ENCODE peak calls at places on chromosome 1, in six cellular contexts. One of them, this sample, is unnamed.

GRCh38 chr1:73910466-73910865 is 287.5 kb downstream of the LRRIQ3 start:
- DNase-seq in HL-60: no peak
- DNase-seq in AG04450: no peak
- DNase-seq in iPS DF 6.9: no peak
- DNase-seq in A549: no peak
- DNase-seq in fibroblast of lung: no peak
- DNase-seq in this sample: no peak

GRCh38 chr1:240073097-240073496 is 18.6 kb upstream of the FMN2 start:
- DNase-seq in HL-60: no peak
- DNase-seq in AG04450: no peak
- DNase-seq in iPS DF 6.9: no peak
- DNase-seq in A549: no peak
- DNase-seq in fibroblast of lung: no peak
- DNase-seq in this sample: no peak

GRCh38 chr1:181189691-181190361 is 101.3 kb downstream of the IER5 start:
- DNase-seq in HL-60: peak
- DNase-seq in AG04450: no peak
- DNase-seq in iPS DF 6.9: peak
- DNase-seq in A549: peak
- DNase-seq in fibroblast of lung: peak
- DNase-seq in this sample: peak

GRCh38 chr1:183873642-183874041 is 68.7 kb downstream of the RGL1 start:
- DNase-seq in HL-60: peak
- DNase-seq in AG04450: no peak
- DNase-seq in iPS DF 6.9: no peak
- DNase-seq in A549: no peak
- DNase-seq in fibroblast of lung: no peak
- DNase-seq in this sample: no peak

GRCh38 chr1:55217226-55217996 is 2.2 kb upstream of the USP24 start:
- DNase-seq in HL-60: peak
- DNase-seq in AG04450: no peak
- DNase-seq in iPS DF 6.9: no peak
- DNase-seq in A549: no peak
- DNase-seq in fibroblast of lung: no peak
- DNase-seq in this sample: no peak

GRCh38 chr1:234962340-234962989 is 166.2 kb downstream of the TOMM20 start:
- DNase-seq in HL-60: peak
- DNase-seq in AG04450: peak
- DNase-seq in iPS DF 6.9: no peak
- DNase-seq in A549: no peak
- DNase-seq in fibroblast of lung: peak
- DNase-seq in this sample: no peak

GRCh38 chr1:147700042-147700711 is 29.9 kb upstream of the ACP6 start:
- DNase-seq in HL-60: peak
- DNase-seq in AG04450: peak
- DNase-seq in iPS DF 6.9: peak
- DNase-seq in A549: peak
- DNase-seq in fibroblast of lung: peak
- DNase-seq in this sample: peak

GRCh38 chr1:8821084-8821483 is 3.6 kb upstream of the RERE start:
- DNase-seq in HL-60: no peak
- DNase-seq in AG04450: no peak
- DNase-seq in iPS DF 6.9: no peak
- DNase-seq in A549: no peak
- DNase-seq in fibroblast of lung: no peak
- DNase-seq in this sample: no peak

GRCh38 chr1:16250547-16251251 is 13.7 kb upstream of the CPLANE2 start:
- DNase-seq in HL-60: no peak
- DNase-seq in AG04450: no peak
- DNase-seq in iPS DF 6.9: no peak
- DNase-seq in A549: no peak
- DNase-seq in fibroblast of lung: no peak
- DNase-seq in this sample: no peak

GRCh38 chr1:16248007-16248436 is 11.0 kb upstream of the CPLANE2 start:
- DNase-seq in HL-60: no peak
- DNase-seq in AG04450: no peak
- DNase-seq in iPS DF 6.9: no peak
- DNase-seq in A549: no peak
- DNase-seq in fibroblast of lung: no peak
- DNase-seq in this sample: no peak

GRCh38 chr1:16249838-16250241 is 12.9 kb upstream of the CPLANE2 start:
- DNase-seq in HL-60: peak
- DNase-seq in AG04450: no peak
- DNase-seq in iPS DF 6.9: no peak
- DNase-seq in A549: no peak
- DNase-seq in fibroblast of lung: peak
- DNase-seq in this sample: no peak

GRCh38 chr1:16246961-16247360 is 10.0 kb upstream of the CPLANE2 start:
- DNase-seq in HL-60: no peak
- DNase-seq in AG04450: no peak
- DNase-seq in iPS DF 6.9: no peak
- DNase-seq in A549: no peak
- DNase-seq in fibroblast of lung: no peak
- DNase-seq in this sample: no peak

GRCh38 chr1:16248603-16249534 is 11.9 kb upstream of the CPLANE2 start:
- DNase-seq in HL-60: peak
- DNase-seq in AG04450: peak
- DNase-seq in iPS DF 6.9: no peak
- DNase-seq in A549: no peak
- DNase-seq in fibroblast of lung: peak
- DNase-seq in this sample: peak
- H3K27ac ChIP-seq in HL-60: peak
- H3K27ac ChIP-seq in AG04450: peak
- H3K27ac ChIP-seq in iPS DF 6.9: no peak
- H3K27ac ChIP-seq in A549: peak
- H3K27ac ChIP-seq in fibroblast of lung: no peak
- H3K27ac ChIP-seq in this sample: peak

DNA sequence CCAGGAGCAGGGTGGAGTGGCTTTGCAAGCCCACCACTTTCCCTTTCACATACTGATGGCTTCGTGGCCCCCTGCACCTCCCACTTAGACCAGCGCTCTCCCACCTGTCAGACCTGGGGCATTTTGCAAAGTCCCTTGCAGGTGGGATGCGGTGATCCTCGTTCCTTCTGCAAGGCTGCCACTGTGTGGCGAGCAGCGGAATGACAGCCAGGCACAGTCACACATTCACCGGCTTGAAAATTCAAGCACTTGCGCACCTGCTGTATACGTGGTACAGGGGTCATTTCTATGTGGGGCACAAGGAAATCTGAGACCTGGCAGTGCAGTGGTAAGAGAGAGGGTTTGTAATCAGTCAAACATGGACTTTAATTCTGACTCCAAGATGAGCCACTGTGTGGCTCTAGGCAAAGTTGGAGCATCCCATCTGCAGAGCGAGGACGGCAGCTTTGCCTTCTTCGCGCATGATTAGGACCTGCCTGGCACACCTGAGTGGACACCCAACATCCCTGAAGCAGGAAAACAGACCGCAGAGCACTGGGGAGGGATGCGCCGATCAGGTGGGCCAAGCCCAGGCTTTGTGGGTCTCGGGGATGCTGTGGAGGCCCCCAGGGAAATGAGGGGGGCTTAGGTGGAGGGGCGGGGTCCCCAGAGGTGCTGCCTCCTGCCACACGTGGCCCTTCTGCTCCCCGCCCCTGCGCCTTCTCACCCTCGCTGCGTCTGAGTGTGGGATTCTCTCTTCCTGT is 53.0 kb upstream of the TMEM51 start:
- DNase-seq in HL-60: peak
- DNase-seq in AG04450: peak
- DNase-seq in iPS DF 6.9: no peak
- DNase-seq in A549: peak
- DNase-seq in fibroblast of lung: peak
- DNase-seq in this sample: peak
- H3K27ac ChIP-seq in HL-60: no peak
- H3K27ac ChIP-seq in AG04450: no peak
- H3K27ac ChIP-seq in iPS DF 6.9: no peak
- H3K27ac ChIP-seq in A549: no peak
- H3K27ac ChIP-seq in fibroblast of lung: no peak
- H3K27ac ChIP-seq in this sample: no peak

GRCh38 chr1:20014153-20014552 is 34.7 kb upstream of the PLA2G2A start:
- DNase-seq in HL-60: no peak
- DNase-seq in AG04450: no peak
- DNase-seq in iPS DF 6.9: no peak
- DNase-seq in A549: no peak
- DNase-seq in fibroblast of lung: no peak
- DNase-seq in this sample: no peak

DNA sequence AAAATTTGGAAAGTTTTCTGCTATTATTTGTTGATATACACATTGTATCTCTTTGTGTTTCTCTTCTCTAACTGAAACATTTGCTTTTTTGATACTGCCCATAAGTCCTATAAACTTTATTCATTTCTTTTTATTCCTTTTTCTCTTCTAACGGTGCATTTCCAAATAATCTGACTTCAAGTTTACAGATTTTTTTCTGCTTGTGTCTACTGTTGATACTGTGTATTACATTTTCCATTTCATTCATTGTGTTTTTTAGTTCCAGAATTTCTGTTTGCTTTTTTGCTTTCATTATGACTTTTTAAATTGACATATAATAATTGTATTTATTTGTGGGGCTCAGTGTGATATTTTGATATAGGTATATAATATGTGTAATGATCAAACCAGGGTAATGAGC is 38.3 kb upstream of the PLA2G2A start:
- DNase-seq in HL-60: no peak
- DNase-seq in AG04450: no peak
- DNase-seq in iPS DF 6.9: no peak
- DNase-seq in A549: no peak
- DNase-seq in fibroblast of lung: peak
- DNase-seq in this sample: no peak
- H3K27ac ChIP-seq in HL-60: no peak
- H3K27ac ChIP-seq in AG04450: no peak
- H3K27ac ChIP-seq in iPS DF 6.9: no peak
- H3K27ac ChIP-seq in A549: no peak
- H3K27ac ChIP-seq in fibroblast of lung: no peak
- H3K27ac ChIP-seq in this sample: no peak

GRCh38 chr1:223659711-223660110 is 5.8 kb downstream of the CAPN8 start:
- DNase-seq in HL-60: no peak
- DNase-seq in AG04450: no peak
- DNase-seq in iPS DF 6.9: no peak
- DNase-seq in A549: no peak
- DNase-seq in fibroblast of lung: no peak
- DNase-seq in this sample: no peak
- H3K27ac ChIP-seq in HL-60: no peak
- H3K27ac ChIP-seq in AG04450: no peak
- H3K27ac ChIP-seq in iPS DF 6.9: no peak
- H3K27ac ChIP-seq in A549: peak
- H3K27ac ChIP-seq in fibroblast of lung: no peak
- H3K27ac ChIP-seq in this sample: no peak